ENCODE peak calls at places on chromosomes 12 and 14, in seven cellular contexts. X is uterus, V is tibial nerve, E is prostate gland, H is HCT116, Q is heart left ventricle, Z is IMR-90. T is an unnamed sample.

GRCh38 chr14:89309670-89310177 is 107.3 kb downstream of the FOXN3 start:
- DNase-seq in E (no peak), Q (no peak), V (no peak), X (no peak), H (no peak), Z (no peak), T (no peak)

GRCh38 chr14:103070971-103071542 is 13.0 kb upstream of the LBHD2 start:
- DNase-seq in V (no peak), H (no peak), E (no peak), X (no peak), Z (no peak), Q (no peak), T (no peak)

GRCh38 chr14:56108057-56108456 is 10.2 kb upstream of the PELI2 start:
- DNase-seq in X (no peak), Z (no peak), E (no peak), Q (no peak), H (no peak), V (no peak), T (no peak)

GRCh38 chr12:56768424-56768823 is 5.3 kb downstream of the HSD17B6 start:
- DNase-seq in Q (no peak), E (peak; percentile 79), Z (no peak), X (no peak), V (no peak), H (no peak), T (no peak)

GRCh38 chr12:57534250-57534649 is 11.6 kb downstream of the MBD6 start:
- DNase-seq in V (no peak), H (no peak), X (no peak), Z (no peak), E (no peak), Q (no peak), T (no peak)

GRCh38 chr14:74501135-74501614 is 7.6 kb downstream of the ISCA2 start:
- DNase-seq in E (peak; percentile 76), H (no peak), Z (peak; percentile 83), X (peak; percentile 88), Q (peak; percentile 49), V (peak; percentile 75), T (peak; percentile 70)

GRCh38 chr14:31992051-31992450 is 85.1 kb upstream of the ARHGAP5 start:
- DNase-seq in E (no peak), Q (no peak), Z (peak; percentile 40), H (no peak), V (no peak), X (no peak), T (no peak)

GRCh38 chr12:26762185-26762584 is 70.8 kb downstream of the ITPR2 start:
- DNase-seq in H (no peak), E (no peak), V (no peak), X (no peak), Q (no peak), Z (no peak), T (no peak)

GRCh38 chr12:11477110-11477509 is 81.7 kb upstream of the PRB2 start:
- DNase-seq in Z (no peak), V (no peak), H (no peak), Q (no peak), X (no peak), E (no peak), T (no peak)

GRCh38 chr12:49491823-49492222 is 47.0 kb upstream of the KCNH3 start:
- DNase-seq in X (no peak), H (no peak), E (no peak), Z (no peak), V (no peak), Q (no peak), T (no peak)

GRCh38 chr12:2877959-2878732 is 1.1 kb downstream of the RHNO1 start:
- DNase-seq in Q (no peak), E (no peak), X (no peak), V (no peak), Z (peak; percentile 53), H (no peak), T (no peak)

GRCh38 chr14:105488781-105489606 is 2.1 kb upstream of the TEDC1 start:
- DNase-seq in H (no peak), Q (no peak), X (peak; percentile 39), V (no peak), Z (no peak), E (no peak), T (no peak)

GRCh38 chr12:107336705-107337104 is 243.4 kb upstream of the CRY1 start:
- DNase-seq in V (no peak), Z (no peak), Q (no peak), E (no peak), X (no peak), H (no peak), T (no peak)

GRCh38 chr12:16449459-16449858 is 102.0 kb downstream of the MGST1 start:
- DNase-seq in H (no peak), Q (no peak), E (no peak), Z (no peak), X (no peak), V (no peak), T (no peak)

GRCh38 chr14:50862171-50862570 is 9.7 kb upstream of the ABHD12B start:
- DNase-seq in X (no peak), H (no peak), V (no peak), Z (peak; percentile 48), E (no peak), Q (no peak), T (no peak)

GRCh38 chr12:115794659-115795081 is 482.8 kb downstream of the MED13L start:
- DNase-seq in V (no peak), H (no peak), X (no peak), Z (no peak), Q (no peak), E (no peak), T (no peak)

GRCh38 chr12:52441320-52441911 is 7.2 kb upstream of the KRT75 start:
- DNase-seq in H (peak; percentile 26), E (no peak), X (no peak), V (no peak), Z (peak; percentile 2), Q (no peak), T (no peak)

GRCh38 chr14:61374284-61374683 is 52.9 kb downstream of the PRKCH start:
- DNase-seq in V (no peak), E (no peak), Q (no peak), Z (no peak), X (no peak), H (no peak), T (no peak)

GRCh38 chr12:69329669-69330428 is 18.3 kb upstream of the LYZ start:
- DNase-seq in E (no peak), H (no peak), X (no peak), Q (no peak), Z (no peak), V (no peak), T (no peak)

GRCh38 chr12:30420561-30420960 is 275.1 kb downstream of the IPO8 start:
- DNase-seq in Z (peak; percentile 1), H (no peak), V (no peak), Q (no peak), X (no peak), E (no peak), T (no peak)

GRCh38 chr12:30417697-30418231 is 277.9 kb downstream of the IPO8 start:
- DNase-seq in X (no peak), V (peak; percentile 19), H (peak; percentile 44), Z (peak; percentile 74), Q (no peak), E (no peak), T (no peak)

GRCh38 chr12:30416631-30417030 is 279.0 kb downstream of the IPO8 start:
- DNase-seq in X (no peak), Z (no peak), V (no peak), Q (no peak), E (no peak), H (no peak), T (no peak)

GRCh38 chr12:30414507-30414906 is 281.2 kb downstream of the IPO8 start:
- DNase-seq in V (no peak), H (no peak), X (no peak), Z (no peak), Q (no peak), E (no peak), T (no peak)

GRCh38 chr12:30415777-30416176 is 279.9 kb downstream of the IPO8 start:
- DNase-seq in Q (no peak), E (no peak), H (no peak), V (no peak), X (no peak), Z (no peak), T (no peak)
- H3K27me3 ChIP-seq in Q (no peaks in the 10 kb centered on the region), E (no peaks in the 10 kb centered on the region), H (no peaks in the 10 kb centered on the region), V (no peaks in the 10 kb centered on the region), X (no peaks in the 10 kb centered on the region), Z (no peaks in the 10 kb centered on the region), T (no peaks in the 10 kb centered on the region)

DNA sequence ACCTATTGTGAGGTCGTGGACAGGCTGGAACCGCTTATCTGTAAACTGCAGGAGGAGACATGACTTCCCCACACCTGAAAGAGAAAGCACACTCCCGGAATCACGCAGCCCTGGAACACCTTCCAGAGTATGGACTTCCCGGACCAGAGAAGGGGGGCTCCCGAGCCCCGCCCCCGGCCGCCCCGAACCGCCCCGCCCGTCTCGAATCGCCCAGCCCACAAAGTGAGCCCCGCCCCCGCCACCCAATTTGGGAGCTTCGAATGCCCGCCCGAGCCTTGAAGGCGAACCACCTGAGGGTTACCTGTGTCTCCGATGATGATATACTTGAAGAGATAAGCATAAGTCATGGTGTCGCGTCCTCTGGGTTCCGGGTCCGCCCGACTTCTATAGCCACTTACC is 234 bp downstream of the RAB2B start:
- DNase-seq in Z (no peak), X (peak; percentile 86), V (no peak), Q (peak; percentile 89), E (peak; percentile 91), H (no peak), T (peak; percentile 93)
- TF ChIP-seq POLR2A in Z (no peak), X (no peak), V (no peak), Q (no peak), E (no peak), H (no peak), T (no peak)

DNA sequence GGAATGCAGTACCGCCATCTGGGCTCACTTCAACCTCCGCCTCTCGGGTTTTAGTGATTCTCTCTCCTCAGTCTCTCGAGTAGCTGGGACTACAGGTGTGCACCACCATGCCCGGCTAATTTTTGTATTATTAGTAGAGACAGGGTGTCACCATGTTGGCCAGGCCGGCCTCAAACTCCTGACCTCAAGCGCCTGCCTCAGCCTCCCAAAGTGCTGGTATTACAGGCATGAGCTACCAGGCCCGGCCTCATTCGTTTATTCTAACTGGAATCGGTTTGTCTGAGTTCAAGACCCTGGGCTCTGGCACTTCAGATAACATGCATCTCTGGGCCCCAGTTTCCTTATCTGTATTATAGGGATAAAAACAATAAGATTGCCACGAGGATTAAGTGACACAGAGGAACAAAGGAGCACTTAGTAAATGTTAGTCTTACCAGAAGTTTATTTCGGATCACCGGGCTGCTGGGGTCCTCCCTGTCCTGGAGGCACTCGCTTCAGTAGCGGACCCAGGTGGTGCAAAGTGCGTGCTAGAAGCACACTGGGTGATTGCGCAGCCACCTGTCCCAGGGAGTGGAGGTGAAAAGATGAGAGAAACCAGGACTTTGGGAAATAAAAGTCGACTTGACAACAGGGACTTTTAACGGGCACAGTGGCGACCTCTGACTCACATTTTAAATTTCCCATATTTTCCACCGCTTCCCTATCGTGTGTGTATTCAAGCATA is 37.5 kb downstream of the ACACB start:
- DNase-seq in V (no peak), Z (no peak), X (no peak), E (no peak), Q (no peak), H (no peak), T (peak; percentile 24)
- H3K4me3 ChIP-seq in V (peak overlapping the region; percentile 91), Z (peak overlapping the region; percentile 46), X (peak overlapping the region; percentile 75), E (peak overlapping the region; percentile 62), Q (peak overlapping the region; percentile 28), H (peak overlapping the region; percentile 41), T (peak overlapping the region; percentile 73)

DNA sequence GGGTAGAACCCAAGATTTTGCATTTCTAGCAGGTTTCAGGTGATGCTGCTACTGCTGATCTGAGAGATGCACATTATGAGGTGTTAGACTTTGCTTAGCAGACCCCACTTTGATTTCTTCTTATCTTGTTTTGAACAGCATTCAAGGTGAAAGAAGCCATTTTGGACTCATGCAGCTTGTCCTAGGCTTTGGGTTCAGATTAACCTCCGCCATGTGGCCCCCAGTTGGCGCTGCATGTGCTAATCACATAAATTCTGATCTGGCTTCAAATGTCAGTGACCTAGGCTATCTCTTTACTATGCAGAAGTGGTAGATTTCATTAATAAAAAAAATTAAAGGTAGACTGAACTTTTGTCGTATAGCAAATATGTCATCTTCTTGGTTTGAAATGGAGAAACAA is 89.8 kb upstream of the DYRK2 start:
- DNase-seq in X (no peak), H (no peak), Q (no peak), E (no peak), Z (no peak), V (no peak), T (no peak)
- H3K27me3 ChIP-seq in X (no peaks in the 10 kb centered on the region), H (no peaks in the 10 kb centered on the region), Q (no peaks in the 10 kb centered on the region), E (no peaks in the 10 kb centered on the region), Z (no peaks in the 10 kb centered on the region), V (no peaks in the 10 kb centered on the region), T (no peaks in the 10 kb centered on the region)